ENCODE peak calls at places on chromosomes 13 and 19, in four cellular contexts. U is stimulated activated CD8-positive, alpha-beta memory T cell treated with anti-CD3 and anti-CD28 coated beads, Interleukin-2, amount 100 ng/mL, for 48 hours; P is activated CD8-positive, alpha-beta memory T cell treated with anti-CD3 and anti-CD28 coated beads for 1 hour; E is T-helper 2 cell. J is an unnamed sample.

GRCh38 chr13:25224151-25224550 is 52.1 kb upstream of the AMER2 start:
- DNase-seq in U (no peak), P (no peak), E (no peak), J (no peak)

GRCh38 chr13:96925869-96926628 is 68.2 kb downstream of the OXGR1 start:
- DNase-seq in E (no peak), U (no peak), P (no peak), J (no peak)

GRCh38 chr13:40668335-40668734 is 1.9 kb upstream of the FOXO1 start:
- DNase-seq in P (no peak), U (peak), E (peak), J (no peak)

GRCh38 chr13:27988520-27988919 is at the start of gene URAD:
- DNase-seq in U (no peak), P (no peak), E (no peak), J (no peak)

GRCh38 chr19:10828981-10829821 is 6.8 kb downstream of the TMED1 start:
- DNase-seq in E (no peak), P (no peak), U (no peak), J (no peak)

GRCh38 chr19:19741184-19741583 is 8.3 kb upstream of the ZNF14 start:
- DNase-seq in P (no peak), U (no peak), E (no peak), J (no peak)

GRCh38 chr19:39169143-39169810 is 27.5 kb upstream of the NCCRP1 start:
- DNase-seq in U (no peak), P (no peak), E (no peak), J (no peak)

GRCh38 chr19:28519950-28520861 is 692.7 kb downstream of the UQCRFS1 start:
- DNase-seq in P (no peak), E (no peak), U (no peak), J (no peak)

GRCh38 chr19:44576843-44577565 is 36.4 kb upstream of the IGSF23 start:
- DNase-seq in P (no peak), U (no peak), E (peak), J (no peak)

GRCh38 chr19:35216833-35217707 is 11.5 kb downstream of the FAM187B start:
- DNase-seq in E (peak), U (no peak), P (no peak), J (no peak)

GRCh38 chr13:76953921-76954320 is 5.6 kb downstream of the ACOD1 start:
- DNase-seq in P (no peak), U (no peak), E (no peak), J (no peak)

GRCh38 chr13:24149306-24150032 is 11.1 kb upstream of the SPATA13 start:
- DNase-seq in E (no peak), P (no peak), U (no peak), J (no peak)

GRCh38 chr13:24627864-24628418 is 52.3 kb upstream of the ATP12A start:
- DNase-seq in U (no peak), E (no peak), P (no peak), J (no peak)

GRCh38 chr19:41934849-41935374 is 6.7 kb upstream of the ERFL start:
- DNase-seq in E (peak), U (peak), P (peak), J (no peak)

GRCh38 chr13:112799394-112799793 is 109.6 kb downstream of the ATP11A start:
- DNase-seq in E (no peak), U (no peak), P (no peak), J (no peak)

GRCh38 chr19:45474191-45474940 is 6.6 kb downstream of the FOSB start:
- DNase-seq in P (no peak), U (no peak), E (no peak), J (no peak)

GRCh38 chr19:29623726-29624488 is 17.8 kb downstream of the POP4 start:
- DNase-seq in U (peak), E (peak), P (no peak), J (no peak)

GRCh38 chr19:58474291-58474996 is 1.7 kb upstream of the ZNF446 start:
- DNase-seq in E (no peak), P (no peak), U (no peak), J (no peak)

GRCh38 chr13:33445024-33445423 is 159.5 kb upstream of the STARD13 start:
- DNase-seq in U (no peak), E (no peak), P (no peak), J (no peak)

GRCh38 chr13:35378939-35379338 is 97.5 kb downstream of the MAB21L1 start:
- DNase-seq in U (no peak), P (no peak), E (no peak), J (no peak)

GRCh38 chr13:31072041-31072440 is 89.7 kb downstream of the HSPH1 start:
- DNase-seq in E (no peak), P (no peak), U (no peak), J (no peak)

GRCh38 chr13:76725211-76725610 is 161.0 kb downstream of the KCTD12 start:
- DNase-seq in U (no peak), E (no peak), P (no peak), J (no peak)

GRCh38 chr19:20558011-20558410 is 7.6 kb downstream of the ZNF737 start:
- DNase-seq in E (peak), P (no peak), U (peak), J (no peak)

GRCh38 chr13:50512602-50513527 is 330.6 kb downstream of the DLEU7 start:
- DNase-seq in E (peak), U (peak), P (no peak), J (no peak)

GRCh38 chr13:50779443-50780200 is 63.9 kb downstream of the DLEU7 start:
- DNase-seq in P (no peak), U (no peak), E (no peak), J (no peak)

GRCh38 chr19:28324275-28325060 is 888.5 kb downstream of the UQCRFS1 start:
- DNase-seq in E (no peak), P (no peak), U (no peak), J (no peak)

GRCh38 chr19:41548954-41549688 is 26.8 kb upstream of the CEACAM21 start:
- DNase-seq in P (peak), U (peak), E (peak), J (no peak)

GRCh38 chr13:107124129-107124718 is 556.3 kb upstream of the ARGLU1 start:
- DNase-seq in U (no peak), P (no peak), E (no peak), J (no peak)